ENCODE peak calls at places on chromosomes 6 and 20, in seven cellular contexts. D is tibial nerve, K is ovary, A is sigmoid colon, E is A549, W is stomach, G is HepG2. N is an unnamed sample.

GRCh38 chr6:97958143-97958542 is 675.1 kb upstream of the MMS22L start:
- DNase-seq in G (no peak), K (no peak), E (peak; percentile 0), A (no peak), W (no peak), D (no peak), N (no peak)

GRCh38 chr6:112253842-112254816 is at the start of gene LAMA4:
- DNase-seq in A (peak; percentile 77), G (no peak), D (no peak), W (peak; percentile 45), E (peak; percentile 5), K (peak; percentile 55), N (no peak)

GRCh38 chr6:169620171-169621125 is 81.4 kb downstream of the WDR27 start:
- DNase-seq in G (peak; percentile 60), K (no peak), D (no peak), W (no peak), E (peak; percentile 23), A (no peak), N (no peak)

GRCh38 chr6:1993049-1993448 is 252.4 kb downstream of the GMDS start:
- DNase-seq in D (no peak), W (no peak), K (no peak), A (no peak), E (no peak), G (no peak), N (no peak)

GRCh38 chr6:69796081-69796626 is 656 bp downstream of the LMBRD1 start:
- DNase-seq in D (no peak), E (peak; percentile 23), W (peak; percentile 69), K (no peak), G (peak; percentile 56), A (no peak), N (no peak)

GRCh38 chr6:112939543-112939942 is 592.4 kb downstream of the RFPL4B start:
- DNase-seq in A (no peak), D (no peak), E (no peak), G (no peak), K (no peak), W (no peak), N (no peak)

GRCh38 chr6:138455746-138456392 is 43.4 kb downstream of the NHSL1 start:
- DNase-seq in E (peak; percentile 2), D (no peak), A (no peak), W (no peak), K (no peak), G (no peak), N (no peak)

GRCh38 chr6:31901415-31901952 is 402 bp downstream of the ZBTB12 start:
- DNase-seq in E (peak; percentile 41), D (peak; percentile 30), W (peak; percentile 57), A (peak; percentile 86), G (no peak), K (peak; percentile 77), N (no peak)

GRCh38 chr6:30844118-30844535 is 40.2 kb upstream of the DDR1 start:
- DNase-seq in D (no peak), K (no peak), G (peak; percentile 40), E (peak; percentile 33), A (no peak), W (no peak), N (no peak)
- TF ChIP-seq POLR2A in D (no peak), K (no peak), G (no peak), E (no peak), A (no peak), W (no peak), N (no peak)

GRCh38 chr6:25239498-25239897 is 39.7 kb upstream of the CARMIL1 start:
- DNase-seq in D (no peak), E (no peak), G (no peak), A (no peak), K (no peak), W (no peak), N (no peak)
- TF ChIP-seq EP300 in D (no peak), E (no peak), G (no peak), A (no peak), K (no peak), W (no peak), N (no peak)

DNA sequence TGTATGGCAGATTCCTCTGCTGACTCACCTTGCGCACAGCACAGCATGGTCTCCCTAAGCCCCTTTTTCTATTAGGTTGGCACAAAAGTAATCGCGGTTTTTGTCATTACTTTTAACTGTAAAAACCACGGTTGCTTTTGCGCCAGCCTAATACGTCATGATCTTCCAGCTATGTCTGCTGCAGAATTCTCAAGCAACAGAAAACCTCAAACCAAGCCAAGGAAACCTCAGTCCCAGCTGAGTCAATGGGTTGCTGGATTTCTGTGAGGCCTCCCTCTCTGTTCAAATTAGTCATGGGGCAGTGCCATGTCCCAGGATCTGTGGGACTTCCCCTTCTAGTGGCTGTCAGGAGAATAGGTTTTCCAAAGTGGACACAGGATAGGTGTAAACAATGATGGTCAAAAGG is 15.7 kb upstream of the ENPP1 start:
- DNase-seq in K (no peak), D (no peak), E (peak; percentile 10), A (no peak), G (peak; percentile 42), W (no peak), N (no peak)
- TF ChIP-seq CTCF in K (no peak), D (no peak), E (no peak), A (no peak), G (peak; percentile 51), W (no peak), N (no peak)

GRCh38 chr6:147741419-147741818 is 232.9 kb downstream of the SAMD5 start:
- DNase-seq in D (no peak), A (no peak), W (no peak), G (no peak), K (no peak), E (no peak), N (no peak)
- TF ChIP-seq POLR2A in D (no peak), A (no peak), W (no peak), G (no peak), K (no peak), E (no peak), N (no peak)

DNA sequence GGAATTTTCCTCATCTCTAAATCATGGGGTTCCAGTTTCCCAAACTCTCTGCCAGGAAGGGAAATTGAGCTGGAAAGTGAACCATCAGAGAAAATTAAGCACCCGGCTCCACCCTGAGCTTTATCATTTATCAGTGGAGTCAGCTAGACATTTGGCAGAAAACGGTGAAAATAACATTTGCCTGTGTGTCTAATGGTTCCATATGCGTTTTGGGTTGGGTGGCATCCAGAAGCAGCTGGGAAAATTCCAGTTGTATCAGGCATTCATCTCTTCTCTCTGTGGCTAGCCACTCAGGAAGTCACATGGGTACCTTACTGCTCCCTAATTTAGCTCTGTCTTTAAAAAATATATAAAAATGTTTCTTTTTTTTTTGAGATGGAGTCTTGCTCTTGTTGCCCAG is 25.4 kb upstream of the ZNFX1 start:
- DNase-seq in D (no peak), E (no peak), K (no peak), W (no peak), G (no peak), A (no peak), N (no peak)
- TF ChIP-seq EP300 in D (no peak), E (no peak), K (no peak), W (no peak), G (no peak), A (no peak), N (no peak)

GRCh38 chr6:129501401-129502051 is 208.5 kb downstream of the ARHGAP18 start:
- DNase-seq in D (no peak), K (no peak), G (peak; percentile 79), E (peak; percentile 41), W (peak; percentile 33), A (peak; percentile 73), N (no peak)

GRCh38 chr6:129502261-129502660 is 207.7 kb downstream of the ARHGAP18 start:
- DNase-seq in G (no peak), E (no peak), D (no peak), A (no peak), K (no peak), W (no peak), N (no peak)

GRCh38 chr6:129498950-129499870 is 210.8 kb downstream of the ARHGAP18 start:
- DNase-seq in W (no peak), K (no peak), A (no peak), D (no peak), E (peak; percentile 52), G (peak; percentile 58), N (no peak)

GRCh38 chr6:129499871-129500219 is 210.1 kb downstream of the ARHGAP18 start:
- DNase-seq in G (no peak), A (no peak), K (no peak), E (no peak), W (no peak), D (no peak), N (no peak)

DNA sequence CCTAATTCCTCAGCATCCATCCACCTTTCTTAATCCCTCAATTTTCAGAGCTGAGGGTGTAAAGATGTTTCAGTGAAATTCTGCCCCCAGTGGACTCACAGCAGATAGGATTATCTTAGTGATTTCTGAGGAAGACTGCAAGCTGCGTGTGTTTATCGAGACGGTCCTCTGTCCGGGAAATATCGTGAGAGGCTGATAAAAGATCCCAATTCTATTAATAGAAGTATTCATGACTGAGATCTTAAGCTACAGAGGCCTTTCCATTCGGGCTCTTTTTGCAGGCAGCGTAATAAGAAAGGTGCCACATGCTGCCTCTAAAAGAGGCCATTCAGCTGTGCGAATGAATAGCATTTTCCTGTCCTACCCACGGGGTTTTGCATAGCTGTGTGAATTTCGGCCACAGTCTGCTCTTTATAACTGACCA is 209.0 kb downstream of the ARHGAP18 start:
- DNase-seq in A (no peak), K (no peak), W (no peak), G (peak; percentile 44), D (no peak), E (peak; percentile 33), N (no peak)
- TF ChIP-seq CTCF in A (no peak), K (no peak), W (no peak), G (peak; percentile 55), D (peak; percentile 14), E (peak; percentile 43), N (peak; percentile 14)

DNA sequence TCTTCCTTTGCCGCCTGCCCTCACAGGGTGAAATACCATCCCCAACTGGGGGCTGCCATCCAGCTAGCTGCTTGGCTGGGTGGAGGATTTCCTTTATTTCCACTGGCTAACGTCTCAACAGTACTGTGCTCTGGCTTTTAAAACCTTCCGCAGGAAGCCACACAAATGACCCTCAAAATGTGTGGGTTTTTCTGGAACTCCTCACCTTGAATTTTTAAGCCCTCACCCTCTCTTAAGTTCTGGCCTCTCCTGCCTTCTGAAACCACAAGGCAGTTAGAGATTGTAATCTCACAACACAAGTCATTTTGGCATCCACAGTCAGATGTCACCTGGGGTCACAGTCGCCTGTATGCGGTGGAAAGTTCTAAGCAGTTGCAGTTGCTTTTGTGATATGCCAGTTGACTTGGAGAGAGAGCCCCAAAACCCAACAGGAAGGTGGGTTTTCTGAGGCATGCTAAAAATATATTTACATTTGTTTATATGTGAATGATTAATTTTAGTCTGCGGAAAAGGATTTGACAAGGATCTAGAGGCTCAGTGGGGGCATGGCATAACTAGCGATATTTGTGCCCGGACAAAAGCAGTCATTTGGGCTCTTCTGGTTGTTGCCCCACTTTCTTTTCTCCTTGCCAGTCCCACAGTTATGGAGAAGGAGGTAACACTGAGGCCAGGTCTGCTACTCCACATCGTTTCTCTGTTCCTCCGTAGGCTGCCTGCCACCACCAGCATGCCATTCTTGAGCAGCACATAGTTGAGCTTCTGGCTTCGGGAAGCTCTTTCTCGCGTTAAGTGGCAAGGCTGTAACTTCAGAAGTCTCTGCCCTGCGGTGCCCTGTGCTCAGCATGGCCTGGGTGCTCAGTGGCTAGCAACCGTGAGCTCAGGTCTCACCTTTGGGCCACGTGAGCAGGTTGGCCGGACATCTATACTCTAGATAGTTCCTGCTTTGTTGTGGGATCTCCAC is 335.3 kb downstream of the CD83 start:
- DNase-seq in D (no peak), E (no peak), G (no peak), W (no peak), K (no peak), A (no peak), N (no peak)
- TF ChIP-seq POLR2A in D (no peak), E (no peak), G (no peak), W (no peak), K (no peak), A (no peak), N (no peak)

N was measured in suprapubic skin.